ENCODE peak calls at places on chromosome 7, in seven cellular contexts. One of them, this sample, is unnamed.

GRCh38 chr7:129434846-129435318 is 650 bp downstream of the STRIP2 start:
- DNase-seq in osteocyte: no peak
- DNase-seq in astrocyte of the cerebellum: no peak
- DNase-seq in CD4-positive, CD25-positive, alpha-beta regulatory T cell: no peak
- DNase-seq in A549: no peak
- DNase-seq in CD4-positive, alpha-beta T cell: no peak
- DNase-seq in Panc1: no peak
- DNase-seq in this sample: no peak

GRCh38 chr7:136074840-136075239 is 97.7 kb upstream of the MTPN start:
- DNase-seq in osteocyte: no peak
- DNase-seq in astrocyte of the cerebellum: no peak
- DNase-seq in CD4-positive, CD25-positive, alpha-beta regulatory T cell: no peak
- DNase-seq in A549: no peak
- DNase-seq in CD4-positive, alpha-beta T cell: no peak
- DNase-seq in Panc1: no peak
- DNase-seq in this sample: no peak

GRCh38 chr7:112420236-112420945 is 29.9 kb upstream of the IFRD1 start:
- DNase-seq in osteocyte: no peak
- DNase-seq in astrocyte of the cerebellum: peak
- DNase-seq in CD4-positive, CD25-positive, alpha-beta regulatory T cell: no peak
- DNase-seq in A549: no peak
- DNase-seq in CD4-positive, alpha-beta T cell: no peak
- DNase-seq in Panc1: no peak
- DNase-seq in this sample: no peak

GRCh38 chr7:90178592-90179279 is 24.5 kb downstream of the STEAP1 start:
- DNase-seq in osteocyte: no peak
- DNase-seq in astrocyte of the cerebellum: peak
- DNase-seq in CD4-positive, CD25-positive, alpha-beta regulatory T cell: peak
- DNase-seq in A549: peak
- DNase-seq in CD4-positive, alpha-beta T cell: no peak
- DNase-seq in Panc1: peak
- DNase-seq in this sample: no peak

GRCh38 chr7:30559566-30559965 is 35.1 kb upstream of the GARS1 start:
- DNase-seq in osteocyte: no peak
- DNase-seq in astrocyte of the cerebellum: no peak
- DNase-seq in CD4-positive, CD25-positive, alpha-beta regulatory T cell: no peak
- DNase-seq in A549: no peak
- DNase-seq in CD4-positive, alpha-beta T cell: no peak
- DNase-seq in Panc1: no peak
- DNase-seq in this sample: no peak

GRCh38 chr7:158351051-158351450 is 236.6 kb downstream of the PTPRN2 start:
- DNase-seq in osteocyte: peak
- DNase-seq in astrocyte of the cerebellum: no peak
- DNase-seq in CD4-positive, CD25-positive, alpha-beta regulatory T cell: no peak
- DNase-seq in A549: no peak
- DNase-seq in CD4-positive, alpha-beta T cell: no peak
- DNase-seq in Panc1: no peak
- DNase-seq in this sample: no peak

GRCh38 chr7:135430626-135431025 is 79.3 kb downstream of the CNOT4 start:
- DNase-seq in osteocyte: no peak
- DNase-seq in astrocyte of the cerebellum: no peak
- DNase-seq in CD4-positive, CD25-positive, alpha-beta regulatory T cell: no peak
- DNase-seq in A549: no peak
- DNase-seq in CD4-positive, alpha-beta T cell: no peak
- DNase-seq in Panc1: no peak
- DNase-seq in this sample: no peak

GRCh38 chr7:107960306-107960705 is 42.7 kb downstream of the LAMB1 start:
- DNase-seq in osteocyte: no peak
- DNase-seq in astrocyte of the cerebellum: no peak
- DNase-seq in CD4-positive, CD25-positive, alpha-beta regulatory T cell: no peak
- DNase-seq in A549: no peak
- DNase-seq in CD4-positive, alpha-beta T cell: no peak
- DNase-seq in Panc1: no peak
- DNase-seq in this sample: no peak

GRCh38 chr7:68442931-68443631 is 1155.2 kb upstream of the AUTS2 start:
- DNase-seq in osteocyte: no peak
- DNase-seq in astrocyte of the cerebellum: no peak
- DNase-seq in CD4-positive, CD25-positive, alpha-beta regulatory T cell: no peak
- DNase-seq in A549: no peak
- DNase-seq in CD4-positive, alpha-beta T cell: no peak
- DNase-seq in Panc1: no peak
- DNase-seq in this sample: no peak

GRCh38 chr7:240887-241421 is 48.6 kb downstream of the FAM20C start:
- DNase-seq in osteocyte: no peak
- DNase-seq in astrocyte of the cerebellum: no peak
- DNase-seq in CD4-positive, CD25-positive, alpha-beta regulatory T cell: no peak
- DNase-seq in A549: no peak
- DNase-seq in CD4-positive, alpha-beta T cell: no peak
- DNase-seq in Panc1: no peak
- DNase-seq in this sample: no peak

GRCh38 chr7:138009350-138009653 is 7.4 kb upstream of the CREB3L2 start:
- DNase-seq in osteocyte: no peak
- DNase-seq in astrocyte of the cerebellum: no peak
- DNase-seq in CD4-positive, CD25-positive, alpha-beta regulatory T cell: no peak
- DNase-seq in A549: no peak
- DNase-seq in CD4-positive, alpha-beta T cell: no peak
- DNase-seq in Panc1: no peak
- DNase-seq in this sample: no peak

GRCh38 chr7:84510501-84510900 is 315.9 kb upstream of the SEMA3A start:
- DNase-seq in osteocyte: no peak
- DNase-seq in astrocyte of the cerebellum: peak
- DNase-seq in CD4-positive, CD25-positive, alpha-beta regulatory T cell: no peak
- DNase-seq in A549: no peak
- DNase-seq in CD4-positive, alpha-beta T cell: no peak
- DNase-seq in Panc1: no peak
- DNase-seq in this sample: no peak

GRCh38 chr7:120053390-120053961 is 219.5 kb upstream of the KCND2 start:
- DNase-seq in osteocyte: no peak
- DNase-seq in astrocyte of the cerebellum: peak
- DNase-seq in CD4-positive, CD25-positive, alpha-beta regulatory T cell: no peak
- DNase-seq in A549: no peak
- DNase-seq in CD4-positive, alpha-beta T cell: no peak
- DNase-seq in Panc1: no peak
- DNase-seq in this sample: no peak

GRCh38 chr7:46558482-46559193 is 637.6 kb upstream of the IGFBP3 start:
- DNase-seq in osteocyte: no peak
- DNase-seq in astrocyte of the cerebellum: no peak
- DNase-seq in CD4-positive, CD25-positive, alpha-beta regulatory T cell: no peak
- DNase-seq in A549: no peak
- DNase-seq in CD4-positive, alpha-beta T cell: no peak
- DNase-seq in Panc1: no peak
- DNase-seq in this sample: no peak

GRCh38 chr7:142519077-142519789 is 230.0 kb upstream of the PRSS1 start:
- DNase-seq in osteocyte: no peak
- DNase-seq in astrocyte of the cerebellum: no peak
- DNase-seq in CD4-positive, CD25-positive, alpha-beta regulatory T cell: peak
- DNase-seq in A549: no peak
- DNase-seq in CD4-positive, alpha-beta T cell: no peak
- DNase-seq in Panc1: no peak
- DNase-seq in this sample: no peak

GRCh38 chr7:38855867-38856266 is 53.1 kb downstream of the VPS41 start:
- DNase-seq in osteocyte: no peak
- DNase-seq in astrocyte of the cerebellum: no peak
- DNase-seq in CD4-positive, CD25-positive, alpha-beta regulatory T cell: peak
- DNase-seq in A549: no peak
- DNase-seq in CD4-positive, alpha-beta T cell: no peak
- DNase-seq in Panc1: no peak
- DNase-seq in this sample: no peak

GRCh38 chr7:71535616-71536015 is 403.7 kb downstream of the GALNT17 start:
- DNase-seq in osteocyte: no peak
- DNase-seq in astrocyte of the cerebellum: no peak
- DNase-seq in CD4-positive, CD25-positive, alpha-beta regulatory T cell: no peak
- DNase-seq in A549: no peak
- DNase-seq in CD4-positive, alpha-beta T cell: no peak
- DNase-seq in Panc1: no peak
- DNase-seq in this sample: no peak

GRCh38 chr7:12518920-12519681 is 51.4 kb upstream of the SCIN start:
- DNase-seq in osteocyte: no peak
- DNase-seq in astrocyte of the cerebellum: no peak
- DNase-seq in CD4-positive, CD25-positive, alpha-beta regulatory T cell: peak
- DNase-seq in A549: peak
- DNase-seq in CD4-positive, alpha-beta T cell: no peak
- DNase-seq in Panc1: no peak
- DNase-seq in this sample: no peak

GRCh38 chr7:92765725-92766124 is 70.6 kb downstream of the CDK6 start:
- DNase-seq in osteocyte: no peak
- DNase-seq in astrocyte of the cerebellum: no peak
- DNase-seq in CD4-positive, CD25-positive, alpha-beta regulatory T cell: no peak
- DNase-seq in A549: no peak
- DNase-seq in CD4-positive, alpha-beta T cell: no peak
- DNase-seq in Panc1: no peak
- DNase-seq in this sample: no peak